ENCODE peak calls at places on chromosomes 5 and 9, in seven cellular contexts. G is activated gamma-delta T cell treated with Interleukin-2 at 50 U/mL for 16 hours, V is Ammon's horn, F is T-helper 1 cell, Z is GM10248, C is WTC11, Q is foreskin fibroblast. R is an unnamed sample.

GRCh38 chr5:169548315-169548714 is 35.3 kb upstream of the SPDL1 start:
- DNase-seq in G (no peak), V (peak), F (no peak), Z (no peak), C (no peak), Q (peak), R (peak)

GRCh38 chr5:88092358-88092757 is 176.3 kb downstream of the TMEM161B start:
- DNase-seq in G (no peak), V (no peak), F (no peak), Z (no peak), C (peak), Q (no peak), R (no peak)

GRCh38 chr5:176803027-176803942 is 7.1 kb upstream of the UNC5A start:
- DNase-seq in G (no peak), V (no peak), F (no peak), Z (no peak), C (no peak), Q (no peak), R (no peak)

GRCh38 chr5:160312139-160312959 is at the start of gene CCNJL:
- DNase-seq in G (no peak), V (peak), F (no peak), Z (peak), C (peak), Q (peak), R (no peak)

GRCh38 chr9:18587988-18588387 is 114.0 kb downstream of the ADAMTSL1 start:
- DNase-seq in G (no peak), V (no peak), F (no peak), Z (no peak), C (no peak), Q (no peak), R (peak)

GRCh38 chr9:127056446-127056845 is 66.0 kb downstream of the ANGPTL2 start:
- DNase-seq in G (no peak), V (no peak), F (no peak), Z (no peak), C (no peak), Q (no peak), R (no peak)

GRCh38 chr9:82490019-82490499 is 501.5 kb downstream of the SPATA31D1 start:
- DNase-seq in G (no peak), V (no peak), F (no peak), Z (no peak), C (no peak), Q (peak), R (no peak)

GRCh38 chr9:110186254-110186653 is 21.7 kb downstream of the C9orf152 start:
- DNase-seq in G (no peak), V (no peak), F (no peak), Z (no peak), C (no peak), Q (no peak), R (no peak)

GRCh38 chr9:93040409-93040808 is 18.1 kb upstream of the SUSD3 start:
- DNase-seq in G (no peak), V (no peak), F (no peak), Z (no peak), C (no peak), Q (no peak), R (no peak)

GRCh38 chr9:83062011-83062652 is 810 bp downstream of the RASEF start:
- DNase-seq in G (no peak), V (no peak), F (no peak), Z (no peak), C (peak), Q (peak), R (no peak)

GRCh38 chr5:151051066-151051930 is 29.5 kb downstream of the TNIP1 start:
- DNase-seq in G (peak), V (peak), F (peak), Z (peak), C (peak), Q (peak), R (peak)

R was measured in HCEC 1CT.